ENCODE peak calls at places on chromosomes 12 and 14, in seven cellular contexts. P, M, K, C, I, T and N are unnamed samples.

GRCh38 chr12:96876966-96877365 is 30.1 kb upstream of the NEDD1 start:
- DNase-seq in M (peak; percentile 78), K (no peak), P (no peak), T (no peak), I (no peak), C (no peak), N (no peak)

GRCh38 chr12:46043972-46044520 is 53.7 kb upstream of the SCAF11 start:
- DNase-seq in I (no peak), T (no peak), M (no peak), K (no peak), P (no peak), C (no peak), N (no peak)

GRCh38 chr14:90301580-90302181 is 30.1 kb downstream of the NRDE2 start:
- DNase-seq in I (no peak), K (peak; percentile 41), T (no peak), C (no peak), M (peak; percentile 71), P (no peak), N (no peak)

GRCh38 chr14:89973234-89973823 is 17.6 kb downstream of the TDP1 start:
- DNase-seq in M (peak; percentile 77), K (peak; percentile 27), T (peak; percentile 24), I (peak; percentile 69), P (peak; percentile 59), C (peak; percentile 55), N (peak; percentile 43)

GRCh38 chr14:92392726-92393125 is 69.8 kb downstream of the SLC24A4 start:
- DNase-seq in M (no peak), C (no peak), P (no peak), I (no peak), T (no peak), K (no peak), N (no peak)

GRCh38 chr12:122079532-122080081 is 1.1 kb downstream of the MLXIP start:
- DNase-seq in M (peak; percentile 38), T (no peak), K (no peak), P (peak; percentile 42), C (no peak), I (peak; percentile 38), N (no peak)

GRCh38 chr12:107296681-107297086 is 203.3 kb upstream of the CRY1 start:
- DNase-seq in M (no peak), I (no peak), C (no peak), P (no peak), K (no peak), T (no peak), N (no peak)

GRCh38 chr12:120742207-120742536 is 16.5 kb downstream of the ACADS start:
- DNase-seq in P (no peak), K (no peak), T (no peak), C (no peak), I (peak; percentile 91), M (no peak), N (no peak)

GRCh38 chr12:87157791-87158190 is 871.4 kb downstream of the C12orf50 start:
- DNase-seq in M (peak; percentile 23), P (no peak), T (no peak), K (peak; percentile 86), I (no peak), C (no peak), N (no peak)

GRCh38 chr14:89720741-89721315 is 233.7 kb downstream of the EFCAB11 start:
- DNase-seq in K (no peak), C (peak; percentile 43), I (peak; percentile 19), M (peak; percentile 7), T (peak; percentile 51), P (no peak), N (no peak)

GRCh38 chr14:34475163-34475562 is 13.1 kb upstream of the SPTSSA start:
- DNase-seq in K (no peak), C (no peak), I (no peak), M (no peak), P (no peak), T (no peak), N (no peak)

GRCh38 chr12:56599041-56599440 is 31.1 kb downstream of the BAZ2A start:
- DNase-seq in K (no peak), C (no peak), P (no peak), I (no peak), T (no peak), M (no peak), N (no peak)

GRCh38 chr12:62976110-62976640 is 41.2 kb upstream of the PPM1H start:
- DNase-seq in M (peak; percentile 45), T (no peak), K (no peak), I (no peak), P (no peak), C (no peak), N (no peak)

GRCh38 chr14:28759056-28759657 is 7.4 kb upstream of the FOXG1 start:
- DNase-seq in I (no peak), K (no peak), P (no peak), T (no peak), M (peak; percentile 10), C (no peak), N (no peak)

GRCh38 chr12:126747530-126748149 is 1519.3 kb upstream of the TMEM132C start:
- DNase-seq in C (peak; percentile 39), K (no peak), I (peak; percentile 62), M (peak; percentile 40), T (peak; percentile 39), P (peak; percentile 34), N (peak; percentile 7)

GRCh38 chr12:6899837-6900519 is 4.6 kb upstream of the LRRC23 start:
- DNase-seq in I (peak; percentile 76), K (no peak), C (peak; percentile 85), M (peak; percentile 53), P (peak; percentile 91), T (no peak), N (peak; percentile 16)

GRCh38 chr12:42143401-42144173 is 1.1 kb downstream of the GXYLT1 start:
- DNase-seq in I (peak; percentile 8), T (no peak), K (no peak), C (no peak), M (peak; percentile 24), P (no peak), N (no peak)

GRCh38 chr12:46711756-46712155 is 114.0 kb downstream of the SLC38A4 start:
- DNase-seq in I (no peak), K (no peak), P (no peak), C (no peak), M (peak; percentile 67), T (no peak), N (no peak)

GRCh38 chr14:102043251-102044025 is 43.4 kb downstream of the HSP90AA1 start:
- DNase-seq in I (no peak), M (peak; percentile 28), P (no peak), T (no peak), K (no peak), C (no peak), N (no peak)

GRCh38 chr12:76878045-76878898 is 547 bp downstream of the CSRP2 start:
- DNase-seq in I (peak; percentile 47), T (no peak), K (no peak), M (peak; percentile 41), P (peak; percentile 27), C (no peak), N (no peak)

GRCh38 chr12:52441320-52441911 is 7.2 kb upstream of the KRT75 start:
- DNase-seq in T (no peak), I (no peak), M (peak; percentile 56), C (no peak), P (no peak), K (no peak), N (no peak)

GRCh38 chr12:50948798-50949197 is 3.5 kb upstream of the HIGD1C start:
- DNase-seq in P (no peak), T (no peak), M (peak; percentile 17), I (no peak), K (no peak), C (no peak), N (no peak)

GRCh38 chr12:54159549-54159948 is 29.2 kb downstream of the SMUG1 start:
- DNase-seq in M (no peak), C (no peak), T (no peak), K (no peak), P (no peak), I (no peak), N (no peak)

GRCh38 chr12:31574803-31575573 is 15.9 kb downstream of the DENND5B start:
- DNase-seq in P (no peak), I (no peak), C (no peak), M (peak; percentile 33), K (no peak), T (no peak), N (no peak)

GRCh38 chr12:118850244-118850825 is 131.0 kb upstream of the SRRM4 start:
- DNase-seq in I (peak; percentile 44), C (peak; percentile 10), P (no peak), M (no peak), K (no peak), T (no peak), N (no peak)